ENCODE peak calls at places on chromosome 17, in six cellular contexts. X is pancreas, J is cardiac muscle cell, I is epithelial cell of esophagus, W is A549, O is BJ. N is an unnamed sample.

GRCh38 chr17:79619196-79619595 is 8.3 kb upstream of the RBFOX3 start:
- DNase-seq in W (no peak), X (no peak), O (no peak), J (no peak), I (no peak), N (no peak)

GRCh38 chr17:58335061-58335731 is 6.6 kb upstream of the TSPOAP1 start:
- DNase-seq in I (no peak), O (no peak), X (no peak), W (no peak), J (no peak), N (no peak)

GRCh38 chr17:78541488-78542237 is 35.5 kb downstream of the DNAH17 start:
- DNase-seq in X (no peak), I (peak; percentile 56), W (peak; percentile 95), O (no peak), J (no peak), N (no peak)

GRCh38 chr17:27558842-27559505 is 72.0 kb upstream of the LGALS9 start:
- DNase-seq in W (no peak), J (no peak), O (no peak), I (no peak), X (no peak), N (no peak)

GRCh38 chr17:67386965-67387551 is 10.0 kb downstream of the PITPNC1 start:
- DNase-seq in X (no peak), J (peak; percentile 62), I (peak; percentile 60), W (peak; percentile 81), O (no peak), N (no peak)

GRCh38 chr17:81322271-81323082 is 27.4 kb upstream of the SLC38A10 start:
- DNase-seq in I (peak; percentile 26), W (peak; percentile 72), O (no peak), J (no peak), X (no peak), N (no peak)

GRCh38 chr17:55219939-55220338 is 44.8 kb upstream of the HLF start:
- DNase-seq in O (no peak), J (peak; percentile 53), X (no peak), I (no peak), W (no peak), N (no peak)

GRCh38 chr17:6508026-6508425 is 48.3 kb downstream of the PITPNM3 start:
- DNase-seq in X (no peak), I (no peak), W (no peak), O (no peak), J (no peak), N (no peak)

GRCh38 chr17:63426917-63427308 is 19.2 kb downstream of the CYB561 start:
- DNase-seq in J (no peak), I (no peak), O (no peak), W (no peak), X (no peak), N (no peak)

GRCh38 chr17:385195-385835 is 32.7 kb upstream of the RPH3AL start:
- DNase-seq in W (peak; percentile 56), I (peak; percentile 10), J (peak; percentile 28), O (no peak), X (peak; percentile 53), N (no peak)

GRCh38 chr17:55770220-55770870 is 19.5 kb downstream of the PCTP start:
- DNase-seq in O (no peak), W (peak; percentile 64), I (peak; percentile 76), J (peak; percentile 83), X (no peak), N (peak; percentile 26)

GRCh38 chr17:34254651-34255380 is at the start of gene CCL2:
- DNase-seq in X (peak; percentile 45), I (peak; percentile 32), J (peak; percentile 94), O (no peak), W (peak; percentile 76), N (no peak)

GRCh38 chr17:36814958-36815357 is 122.3 kb upstream of the LHX1 start:
- DNase-seq in O (no peak), J (no peak), X (no peak), I (no peak), W (no peak), N (no peak)

GRCh38 chr17:36816214-36816613 is 121.1 kb upstream of the LHX1 start:
- DNase-seq in J (no peak), I (no peak), W (no peak), O (no peak), X (no peak), N (no peak)

GRCh38 chr17:36818134-36818825 is 119.0 kb upstream of the LHX1 start:
- DNase-seq in O (no peak), X (no peak), W (no peak), J (no peak), I (no peak), N (no peak)

GRCh38 chr17:36817483-36818048 is 119.7 kb upstream of the LHX1 start:
- DNase-seq in W (no peak), X (no peak), J (no peak), O (no peak), I (no peak), N (no peak)

GRCh38 chr17:36816889-36817288 is 120.4 kb upstream of the LHX1 start:
- DNase-seq in X (no peak), J (no peak), O (no peak), W (no peak), I (no peak), N (no peak)
- TF ChIP-seq CTCF in X (no peak), J (no peak), O (no peak), W (no peak), I (no peak), N (no peak)

GRCh38 chr17:8803531-8804416 is 4.6 kb upstream of the MFSD6L start:
- DNase-seq in O (no peak), J (no peak), I (no peak), W (peak; percentile 32), X (no peak), N (no peak)
- TF ChIP-seq CTCF in O (no peak), J (no peak), I (no peak), W (no peak), X (no peak), N (no peak)

DNA sequence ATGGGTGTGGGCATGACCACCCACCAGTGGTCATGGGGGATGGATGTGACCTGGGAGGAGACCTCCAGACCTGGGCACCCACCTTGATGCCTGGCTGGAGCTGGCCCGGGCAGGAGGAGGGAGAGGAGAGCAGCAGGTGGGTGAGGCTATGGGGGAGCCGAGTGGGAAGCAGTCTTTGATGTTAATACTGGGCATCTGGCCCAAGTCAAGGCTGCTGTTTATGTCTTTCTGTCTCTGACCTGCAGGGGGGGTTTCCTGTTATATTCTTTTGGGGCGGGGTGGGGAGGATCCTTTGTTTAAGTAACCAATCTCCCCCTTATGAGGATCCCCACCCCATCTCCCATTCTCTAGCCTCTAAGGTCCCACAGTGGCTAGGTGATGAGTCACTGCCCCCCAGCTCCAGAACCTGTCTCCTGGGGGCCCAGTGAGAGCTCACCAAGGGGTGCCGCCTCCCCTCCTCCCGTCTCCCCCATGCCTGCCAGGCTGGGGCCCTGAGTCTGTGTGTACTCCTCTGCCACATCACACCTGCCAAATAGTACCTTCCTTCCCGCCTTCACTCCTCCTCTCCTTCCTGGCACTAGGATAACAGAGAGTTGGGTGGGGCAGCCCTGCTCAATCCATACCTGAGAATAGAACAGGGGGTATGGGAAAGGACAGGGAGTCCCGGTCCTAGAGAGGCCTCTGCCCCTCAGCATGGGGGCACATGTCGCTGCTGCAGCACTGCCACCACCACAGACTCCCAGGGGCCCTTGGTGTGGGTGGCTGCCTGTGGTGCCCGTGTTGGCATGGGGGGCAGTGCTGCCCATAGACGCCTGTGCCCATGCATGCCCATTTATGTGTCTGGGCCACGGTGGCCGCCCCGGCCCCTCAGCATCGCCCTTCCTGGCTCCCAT is 7.2 kb downstream of the THRA start:
- DNase-seq in O (no peak), X (peak; percentile 59), J (peak; percentile 44), W (peak; percentile 78), I (no peak), N (no peak)
- TF ChIP-seq CTCF in O (peak; percentile 47), X (no peak), J (peak; percentile 25), W (peak; percentile 32), I (peak; percentile 10), N (peak; percentile 37)

DNA sequence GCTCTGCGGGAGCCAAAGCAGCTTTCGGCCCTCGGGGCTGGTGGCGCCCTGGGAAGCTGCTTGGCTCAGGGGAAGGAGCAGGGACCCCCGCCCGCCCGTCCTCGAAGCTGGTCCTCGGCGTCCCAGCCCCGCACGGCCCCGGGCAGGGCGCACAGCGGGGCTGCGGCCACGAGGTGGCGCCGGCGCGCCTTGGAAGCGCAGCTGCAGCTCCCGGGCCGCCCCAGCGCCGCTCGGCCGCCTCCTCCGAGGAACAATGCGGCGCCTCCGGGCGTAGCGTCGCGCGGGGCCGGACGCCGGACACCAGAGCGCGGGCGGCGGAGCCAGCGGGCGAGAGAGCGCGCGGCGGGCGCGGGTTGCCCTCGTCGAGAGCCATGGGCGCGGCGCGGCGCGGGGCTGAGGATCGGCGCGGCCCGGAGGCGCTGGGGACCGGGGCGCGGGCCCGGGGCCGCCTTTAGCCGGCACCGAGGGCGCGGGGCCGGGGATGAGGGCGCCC is at the start of gene MGAT5B:
- DNase-seq in W (peak; percentile 87), I (peak; percentile 76), O (no peak), J (peak; percentile 85), X (peak; percentile 61), N (no peak)
- TF ChIP-seq CTCF in W (peak; percentile 99), I (peak; percentile 27), O (peak; percentile 19), J (peak; percentile 57), X (peak; percentile 84), N (peak; percentile 55)

DNA sequence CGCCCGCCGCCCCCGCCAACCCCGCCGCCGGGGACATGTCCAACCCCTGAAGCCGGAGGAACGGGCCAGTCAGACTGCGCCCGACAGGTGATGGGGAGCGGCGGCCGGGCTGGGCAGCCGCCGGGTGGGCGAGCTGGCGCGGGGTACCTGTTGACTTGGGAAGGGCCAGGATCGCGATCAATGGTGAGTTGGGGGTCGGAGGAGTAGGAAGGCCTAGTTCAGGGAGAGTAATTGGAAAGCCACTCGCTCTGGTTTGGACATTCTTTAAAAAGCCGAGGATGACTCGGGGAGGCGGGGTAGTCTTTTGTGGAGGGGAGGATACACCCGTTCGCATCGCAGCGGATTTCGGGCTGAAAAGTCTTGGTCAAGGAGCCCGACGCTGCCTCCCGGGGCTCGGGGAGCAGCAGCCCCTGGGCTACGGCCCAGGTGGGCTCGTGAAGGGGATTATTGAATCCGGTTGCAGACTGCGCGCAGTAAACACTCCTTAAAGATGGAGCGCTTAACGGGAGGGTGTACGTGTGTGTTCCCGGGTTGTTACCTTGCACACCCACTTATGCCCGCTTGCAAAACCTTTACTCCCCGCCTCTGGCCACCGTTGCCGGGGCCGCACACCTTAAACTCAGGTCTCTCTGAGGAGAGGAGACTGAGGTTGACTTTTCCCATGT is 123.8 kb downstream of the GOSR1 start:
- DNase-seq in O (no peak), W (peak; percentile 58), J (peak; percentile 29), X (no peak), I (peak; percentile 39), N (no peak)
- TF ChIP-seq CTCF in O (no peak), W (no peak), J (no peak), X (no peak), I (no peak), N (no peak)

DNA sequence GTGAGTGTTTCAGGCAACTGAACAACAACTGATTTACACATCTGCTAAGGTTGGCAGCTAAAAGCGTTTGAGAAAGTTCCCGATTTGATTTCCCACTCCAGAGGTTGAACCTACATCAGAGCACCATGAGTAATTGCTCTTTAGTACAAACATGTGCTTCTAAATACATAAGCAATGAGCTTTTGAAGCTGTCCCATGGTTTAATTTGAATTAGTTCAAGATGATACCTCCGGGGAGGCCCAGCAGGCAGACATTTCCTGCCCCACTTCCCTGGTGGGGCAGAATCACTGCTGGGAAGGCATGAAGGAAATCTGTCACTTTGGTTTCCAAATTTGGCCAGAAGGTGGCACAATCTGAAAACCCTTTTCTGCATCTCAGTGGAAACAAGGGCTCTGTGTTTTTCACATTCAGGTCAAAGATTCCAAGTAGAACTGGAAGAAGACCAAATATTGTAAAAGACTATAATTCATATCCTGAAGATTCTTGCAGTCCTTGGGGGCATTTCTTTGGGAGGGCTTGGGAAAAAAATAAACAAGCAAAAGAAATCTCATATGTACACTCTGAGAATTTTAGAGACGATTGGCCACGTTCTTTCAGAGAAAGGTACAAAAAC is 176.2 kb upstream of the FAM20A start:
- DNase-seq in W (peak; percentile 51), I (peak; percentile 58), J (peak; percentile 89), X (peak; percentile 36), O (peak; percentile 27), N (no peak)
- TF ChIP-seq CTCF in W (peak; percentile 92), I (peak; percentile 81), J (peak; percentile 74), X (peak; percentile 46), O (peak; percentile 74), N (peak; percentile 81)